ENCODE peak calls at places on chromosome 16, in four cellular contexts. Y, T, K and I are unnamed samples.
A peak's percentile ranks its signal among the peaks of the same experiment; 100 is the strongest.

GRCh38 chr16:88431651-88432050 is 21.4 kb upstream of the ZFPM1 start:
- DNase-seq in Y (no peak), T (no peak), K (no peak), I (no peak)

GRCh38 chr16:83212301-83212841 is 585.6 kb downstream of the CDH13 start:
- DNase-seq in Y (no peak), T (no peak), K (no peak), I (no peak)

GRCh38 chr16:50297301-50298074 is 31.1 kb downstream of the ADCY7 start:
- DNase-seq in Y (no peak), T (no peak), K (no peak), I (no peak)

GRCh38 chr16:66129196-66129595 is 237.3 kb upstream of the CDH5 start:
- DNase-seq in Y (no peak), T (no peak), K (no peak), I (no peak)

GRCh38 chr16:85455534-85455933 is 157.6 kb upstream of the GSE1 start:
- DNase-seq in Y (no peak), T (no peak), K (no peak), I (no peak)

GRCh38 chr16:55349867-55350266 is 25.9 kb downstream of the IRX6 start:
- DNase-seq in Y (no peak), T (no peak), K (no peak), I (no peak)

GRCh38 chr16:78768723-78769122 is 669.3 kb downstream of the WWOX start:
- DNase-seq in Y (no peak), T (no peak), K (no peak), I (no peak)

GRCh38 chr16:88634994-88635670 is 3.2 kb upstream of the IL17C start:
- DNase-seq in Y (peak; percentile 64), T (no peak), K (peak; percentile 26), I (no peak)

GRCh38 chr16:12879812-12880211 is 21.6 kb upstream of the SHISA9 start:
- DNase-seq in Y (no peak), T (no peak), K (no peak), I (no peak)

GRCh38 chr16:87461466-87461975 is 31.3 kb downstream of the ZCCHC14 start:
- DNase-seq in Y (peak; percentile 76), T (peak; percentile 95), K (peak; percentile 95), I (peak; percentile 91)

GRCh38 chr16:12336158-12336557 is 359.6 kb downstream of the SNX29 start:
- DNase-seq in Y (no peak), T (no peak), K (no peak), I (no peak)

GRCh38 chr16:88725609-88726407 is 19.5 kb downstream of the CTU2 start:
- DNase-seq in Y (no peak), T (no peak), K (no peak), I (no peak)

GRCh38 chr16:13083687-13084086 is 182.3 kb downstream of the SHISA9 start:
- DNase-seq in Y (no peak), T (no peak), K (no peak), I (no peak)

GRCh38 chr16:71441348-71441781 is 489 bp downstream of the TLE7 start:
- DNase-seq in Y (no peak), T (no peak), K (no peak), I (no peak)

GRCh38 chr16:9378876-9379275 is 287.4 kb downstream of the HAPSTR1 start:
- DNase-seq in Y (no peak), T (no peak), K (no peak), I (no peak)

GRCh38 chr16:67164599-67165061 is at the start of gene HSF4:
- DNase-seq in Y (no peak), T (no peak), K (no peak), I (peak; percentile 36)

GRCh38 chr16:67110136-67110847 is 551 bp downstream of the PHAF1 start:
- DNase-seq in Y (no peak), T (no peak), K (no peak), I (no peak)

GRCh38 chr16:75445298-75445697 is 12.0 kb upstream of the CFDP1 start:
- DNase-seq in Y (no peak), T (no peak), K (no peak), I (no peak)

GRCh38 chr16:4200000-4200780 is 41.7 kb downstream of the SRL start:
- DNase-seq in Y (no peak), T (peak; percentile 69), K (peak; percentile 80), I (peak; percentile 49)

GRCh38 chr16:85898521-85899442 is at the start of gene IRF8:
- DNase-seq in Y (peak; percentile 94), T (no peak), K (no peak), I (no peak)

GRCh38 chr16:61879306-61879705 is 156.9 kb downstream of the CDH8 start:
- DNase-seq in Y (no peak), T (no peak), K (no peak), I (no peak)

GRCh38 chr16:85923153-85924021 is 24.4 kb downstream of the IRF8 start:
- DNase-seq in Y (no peak), T (no peak), K (no peak), I (no peak)

GRCh38 chr16:13904179-13904691 is 15.7 kb upstream of the ERCC4 start:
- DNase-seq in Y (no peak), T (no peak), K (no peak), I (no peak)

GRCh38 chr16:77298638-77299360 is 99.6 kb downstream of the SYCE1L start:
- DNase-seq in Y (no peak), T (peak; percentile 90), K (peak; percentile 93), I (peak; percentile 96)

GRCh38 chr16:27505297-27506236 is 44.1 kb downstream of the GTF3C1 start:
- DNase-seq in Y (no peak), T (no peak), K (peak; percentile 48), I (no peak)

GRCh38 chr16:30953111-30953510 is 4.2 kb downstream of the ORAI3 start:
- DNase-seq in Y (no peak), T (no peak), K (no peak), I (no peak)

GRCh38 chr16:65071371-65072311 is 50.2 kb downstream of the CDH11 start:
- DNase-seq in Y (no peak), T (peak; percentile 42), K (no peak), I (no peak)

GRCh38 chr16:2190659-2191445 is 5.6 kb downstream of the CASKIN1 start:
- DNase-seq in Y (no peak), T (no peak), K (no peak), I (no peak)

GRCh38 chr16:75309899-75310430 is 58.5 kb upstream of the BCAR1 start:
- DNase-seq in Y (no peak), T (no peak), K (no peak), I (no peak)

GRCh38 chr16:945271-946047 is 25.3 kb downstream of the LMF1 start:
- DNase-seq in Y (no peak), T (no peak), K (no peak), I (no peak)

GRCh38 chr16:84041421-84041820 is 1.2 kb downstream of the SLC38A8 start:
- DNase-seq in Y (no peak), T (no peak), K (no peak), I (no peak)

GRCh38 chr16:82231021-82231787 is 61.2 kb upstream of the MPHOSPH6 start:
- DNase-seq in Y (no peak), T (no peak), K (no peak), I (no peak)

GRCh38 chr16:72832640-72833039 is 215.3 kb downstream of the ZFHX3 start:
- DNase-seq in Y (peak; percentile 75), T (peak; percentile 81), K (peak; percentile 80), I (peak; percentile 45)

GRCh38 chr16:5768445-5768844 is 670.9 kb upstream of the EEF2KMT start:
- DNase-seq in Y (no peak), T (no peak), K (no peak), I (no peak)

GRCh38 chr16:53913082-53913870 is 209.3 kb downstream of the FTO start:
- DNase-seq in Y (no peak), T (peak; percentile 35), K (peak; percentile 97), I (peak; percentile 51)

GRCh38 chr16:79599256-79599836 is 1.2 kb downstream of the MAF start:
- DNase-seq in Y (peak; percentile 36), T (no peak), K (no peak), I (no peak)

GRCh38 chr16:67430504-67431076 is 331 bp upstream of the HSD11B2 start:
- DNase-seq in Y (no peak), T (peak; percentile 52), K (peak; percentile 23), I (no peak)

GRCh38 chr16:86343733-86344585 is 166.4 kb upstream of the FOXF1 start:
- DNase-seq in Y (no peak), T (no peak), K (peak; percentile 70), I (no peak)

GRCh38 chr16:84117482-84117843 is 721 bp upstream of the MBTPS1 start:
- DNase-seq in Y (peak; percentile 57), T (peak; percentile 7), K (no peak), I (no peak)